ENCODE peak calls at places on chromosomes 11 and 22, in ten cellular contexts. N is endothelial cell of umbilical vein, H is prostate gland, Y is tibial nerve, C is HCT116, M is IMR-90, V is esophagus muscularis mucosa, Z is uterus, P is right lobe of liver, F is ovary. X is an unnamed sample.

GRCh38 chr11:9757809-9758675 is 94.2 kb downstream of the SWAP70 start:
- DNase-seq in N (peak; percentile 77), H (peak; percentile 78), Y (peak; percentile 69), C (peak; percentile 42), M (peak; percentile 72), V (peak; percentile 95), Z (peak; percentile 87), P (peak; percentile 91), F (peak; percentile 90), X (peak; percentile 94)

GRCh38 chr22:17818166-17818565 is 43.9 kb upstream of the BID start:
- DNase-seq in N (no peak), H (no peak), Y (no peak), C (no peak), M (no peak), V (no peak), Z (no peak), P (no peak), F (no peak), X (no peak)

GRCh38 chr11:2269601-2270321 is 627 bp downstream of the ASCL2 start:
- DNase-seq in N (peak; percentile 31), H (peak; percentile 75), Y (peak; percentile 30), C (no peak), M (peak; percentile 55), V (peak; percentile 57), Z (peak; percentile 53), P (peak; percentile 73), F (peak; percentile 25), X (peak; percentile 89)

GRCh38 chr11:93585758-93586157 is 42.6 kb upstream of the SMCO4 start:
- DNase-seq in N (no peak), H (no peak), Y (no peak), C (no peak), M (peak; percentile 73), V (no peak), Z (no peak), P (peak; percentile 66), F (no peak), X (peak; percentile 19)

GRCh38 chr11:73314121-73314948 is 6.3 kb downstream of the ARHGEF17 start:
- DNase-seq in N (no peak), H (no peak), Y (no peak), C (no peak), M (peak; percentile 72), V (no peak), Z (peak; percentile 68), P (no peak), F (no peak), X (peak; percentile 69)

GRCh38 chr11:93143186-93143585 is 54.6 kb downstream of the SLC36A4 start:
- DNase-seq in N (no peak), H (no peak), Y (no peak), C (no peak), M (peak; percentile 76), V (no peak), Z (no peak), P (no peak), F (no peak), X (no peak)

GRCh38 chr11:86931965-86932332 is 23.2 kb downstream of the FZD4 start:
- DNase-seq in N (peak; percentile 66), H (no peak), Y (no peak), C (no peak), M (peak; percentile 62), V (no peak), Z (no peak), P (no peak), F (no peak), X (peak; percentile 43)

GRCh38 chr11:69962152-69962551 is 116.0 kb upstream of the ANO1 start:
- DNase-seq in N (peak; percentile 37), H (no peak), Y (no peak), C (peak; percentile 77), M (peak; percentile 42), V (no peak), Z (no peak), P (no peak), F (no peak), X (peak; percentile 59)

GRCh38 chr11:44011797-44012196 is 36.0 kb upstream of the ACCSL start:
- DNase-seq in N (no peak), H (no peak), Y (no peak), C (no peak), M (peak; percentile 66), V (no peak), Z (no peak), P (no peak), F (no peak), X (no peak)

GRCh38 chr11:92948116-92948515 is 21.3 kb upstream of the MTNR1B start:
- DNase-seq in N (no peak), H (no peak), Y (no peak), C (no peak), M (no peak), V (no peak), Z (no peak), P (no peak), F (no peak), X (no peak)

GRCh38 chr11:125162743-125163142 is 1.8 kb upstream of the PKNOX2 start:
- DNase-seq in N (no peak), H (no peak), Y (no peak), C (no peak), M (no peak), V (no peak), Z (no peak), P (no peak), F (no peak), X (no peak)

GRCh38 chr22:40030757-40031092 is 36.0 kb downstream of the FAM83F start:
- DNase-seq in N (no peak), H (no peak), Y (no peak), C (no peak), M (no peak), V (no peak), Z (no peak), P (no peak), F (no peak), X (peak; percentile 46)

GRCh38 chr11:17986007-17986710 is 26.7 kb downstream of the SERGEF start:
- DNase-seq in N (no peak), H (no peak), Y (peak; percentile 12), C (peak; percentile 15), M (peak; percentile 90), V (no peak), Z (peak; percentile 65), P (no peak), F (peak; percentile 66), X (no peak)

GRCh38 chr22:24503137-24503850 is 8.2 kb downstream of the UPB1 start:
- DNase-seq in N (peak; percentile 76), H (peak; percentile 33), Y (peak; percentile 65), C (peak; percentile 34), M (peak; percentile 63), V (no peak), Z (peak; percentile 40), P (no peak), F (peak; percentile 39), X (peak; percentile 96)

GRCh38 chr22:22814666-22815396 is 72.8 kb upstream of the IGLL5 start:
- DNase-seq in N (no peak), H (no peak), Y (no peak), C (no peak), M (no peak), V (peak; percentile 53), Z (no peak), P (no peak), F (no peak), X (no peak)
- H3K4me3 ChIP-seq in N (no peak overlapping the region), H (no peak overlapping the region), Y (no peak overlapping the region), C (no peak overlapping the region), M (no peak overlapping the region), V (no peak overlapping the region), Z (no peak overlapping the region), P (no peak overlapping the region), F (no peak overlapping the region), X (no peak overlapping the region)

GRCh38 chr11:63839508-63840355 is 822 bp downstream of the MARK2 start:
- DNase-seq in N (peak; percentile 23), H (peak; percentile 32), Y (peak; percentile 24), C (no peak), M (no peak), V (no peak), Z (peak; percentile 27), P (peak; percentile 70), F (no peak), X (peak; percentile 83)
- TF ChIP-seq POLR2A in N (no peak), H (no peak), Y (no peak), C (no peak), M (no peak), V (no peak), Z (no peak), P (no peak), F (no peak), X (peak; percentile 13)

GRCh38 chr11:67076202-67076601 is 19.6 kb downstream of the RHOD start:
- DNase-seq in N (no peak), H (no peak), Y (no peak), C (no peak), M (no peak), V (no peak), Z (no peak), P (no peak), F (no peak), X (no peak)

GRCh38 chr11:67072295-67072694 is 15.6 kb downstream of the RHOD start:
- DNase-seq in N (no peak), H (no peak), Y (no peak), C (no peak), M (no peak), V (no peak), Z (no peak), P (no peak), F (no peak), X (peak; percentile 8)

GRCh38 chr11:67066333-67066709 is 9.7 kb downstream of the RHOD start:
- DNase-seq in N (no peak), H (no peak), Y (no peak), C (no peak), M (no peak), V (no peak), Z (no peak), P (no peak), F (no peak), X (no peak)

GRCh38 chr11:67073908-67074307 is 17.3 kb downstream of the RHOD start:
- DNase-seq in N (no peak), H (no peak), Y (no peak), C (no peak), M (no peak), V (no peak), Z (no peak), P (no peak), F (no peak), X (peak; percentile 1)

GRCh38 chr11:67071420-67072284 is 15.0 kb downstream of the RHOD start:
- DNase-seq in N (peak; percentile 69), H (peak; percentile 39), Y (peak; percentile 74), C (no peak), M (peak; percentile 55), V (no peak), Z (peak; percentile 40), P (peak; percentile 89), F (peak; percentile 45), X (peak; percentile 82)
- H3K4me3 ChIP-seq in N (peak overlapping the region; percentile 33), H (no peak overlapping the region), Y (no peak overlapping the region), C (no peak overlapping the region), M (no peak overlapping the region), V (peak overlapping the region; percentile 32), Z (no peak overlapping the region), P (peak overlapping the region; percentile 58), F (no peak overlapping the region), X (no peak overlapping the region)

DNA sequence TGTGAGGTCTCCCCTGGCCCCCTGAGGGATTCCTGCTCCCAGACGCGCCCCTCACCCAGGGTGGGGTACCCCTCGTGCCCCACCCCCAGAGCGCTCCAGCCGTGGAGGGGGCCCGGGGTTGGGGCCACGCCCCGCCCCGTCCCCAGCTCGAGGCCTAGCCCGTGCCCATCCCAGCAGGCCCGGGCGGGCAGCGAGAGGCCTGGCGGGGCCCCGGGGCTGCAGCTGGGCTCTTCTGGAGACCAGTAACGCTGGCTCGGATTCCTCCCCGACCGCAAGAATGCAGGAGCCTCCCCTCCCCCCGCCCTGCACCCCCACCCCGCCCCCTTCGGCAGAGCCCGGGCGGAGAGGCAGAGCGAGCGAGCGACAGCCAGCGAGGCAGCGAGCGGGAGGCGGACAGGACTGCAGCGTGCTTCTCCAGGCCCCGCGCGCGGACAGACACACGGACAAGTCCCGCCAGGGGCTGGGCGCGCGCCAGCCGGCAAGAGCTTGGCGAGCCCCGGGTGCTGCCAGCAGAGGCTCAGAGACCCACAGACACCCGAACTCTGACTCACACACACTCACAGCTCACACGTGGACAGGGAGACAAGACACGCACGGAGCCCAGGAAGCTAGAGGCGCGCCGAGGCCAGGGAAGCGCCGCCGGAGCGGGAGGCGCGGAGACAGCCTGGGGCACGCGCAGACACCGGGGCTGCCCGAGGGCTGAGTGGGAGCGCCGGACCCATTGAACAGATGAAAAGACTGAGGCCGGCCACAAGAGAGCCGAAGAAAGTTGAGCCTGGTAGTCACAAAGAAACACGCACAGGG is 15.2 kb downstream of the BCL9L start:
- DNase-seq in N (peak; percentile 44), H (peak; percentile 82), Y (peak; percentile 59), C (no peak), M (peak; percentile 92), V (no peak), Z (peak; percentile 82), P (no peak), F (peak; percentile 84), X (no peak)
- TF ChIP-seq POLR2A in N (no peak), H (peak; percentile 38), Y (no peak), C (no peak), M (peak; percentile 53), V (peak; percentile 42), Z (peak; percentile 44), P (no peak), F (peak; percentile 20), X (no peak)